ENCODE peak calls at places on chromosomes 1 and 21, in five cellular contexts. Q is HepG2, Z is GM23338, I is K562, L is GM12878. R is an unnamed sample.

GRCh38 chr1:56831874-56832693 is 12.9 kb upstream of the FYB2 start:
- DNase-seq in L (peak; percentile 11), Z (peak; percentile 73), I (peak; percentile 76), Q (peak; percentile 67), R (peak; percentile 58)

GRCh38 chr1:24507423-24507804 is 4.8 kb downstream of the RCAN3 start:
- DNase-seq in Q (no peak), Z (no peak), L (no peak), I (no peak), R (no peak)

GRCh38 chr1:183096351-183096750 is 73.1 kb downstream of the LAMC1 start:
- DNase-seq in Z (no peak), L (no peak), I (no peak), Q (no peak), R (no peak)

GRCh38 chr1:165562576-165562975 is 18.8 kb downstream of the LRRC52 start:
- DNase-seq in L (no peak), Z (no peak), I (no peak), Q (no peak), R (no peak)

GRCh38 chr1:53442297-53442696 is 16.9 kb upstream of the DMRTB1 start:
- DNase-seq in Z (no peak), L (no peak), I (no peak), Q (no peak), R (no peak)

GRCh38 chr1:221268295-221268694 is 389.1 kb downstream of the HLX start:
- DNase-seq in I (no peak), Q (no peak), Z (no peak), L (no peak), R (no peak)

GRCh38 chr1:21544095-21544494 is 34.9 kb downstream of the ALPL start:
- DNase-seq in Z (no peak), Q (no peak), L (no peak), I (no peak), R (no peak)

GRCh38 chr21:17613242-17613676 is 558 bp upstream of the BTG3 start:
- DNase-seq in Z (no peak), L (no peak), I (no peak), Q (no peak), R (peak; percentile 11)

GRCh38 chr1:27306892-27307850 is 14.8 kb upstream of the TMEM222 start:
- DNase-seq in I (peak; percentile 49), L (no peak), Q (peak; percentile 31), Z (peak; percentile 82), R (no peak)

GRCh38 chr1:16386454-16387113 is 19.5 kb downstream of the SZRD1 start:
- DNase-seq in I (no peak), Q (peak; percentile 29), L (no peak), Z (no peak), R (peak; percentile 59)

GRCh38 chr1:159753386-159753785 is 27.4 kb upstream of the DUSP23 start:
- DNase-seq in L (no peak), Q (no peak), Z (no peak), I (no peak), R (no peak)

GRCh38 chr1:154557939-154558609 is 388 bp downstream of the UBE2Q1 start:
- DNase-seq in L (no peak), Q (no peak), Z (peak; percentile 26), I (peak; percentile 85), R (no peak)

GRCh38 chr1:180887841-180888240 is 24.9 kb upstream of the KIAA1614 start:
- DNase-seq in Z (no peak), Q (no peak), I (no peak), L (no peak), R (no peak)

GRCh38 chr1:227947678-227948492 is at the start of gene WNT9A:
- DNase-seq in Q (no peak), I (peak; percentile 99), L (no peak), Z (peak; percentile 79), R (peak; percentile 47)

GRCh38 chr1:33736496-33736895 is 127.4 kb upstream of the HMGB4 start:
- DNase-seq in I (no peak), L (no peak), Z (no peak), Q (no peak), R (no peak)

GRCh38 chr1:108070662-108071061 is 105.7 kb upstream of the VAV3 start:
- DNase-seq in L (no peak), Z (no peak), I (no peak), Q (no peak), R (no peak)
- TF ChIP-seq JUNB in L (no peak), Z (no peak), I (no peak), Q (no peak), R (no peak)

DNA sequence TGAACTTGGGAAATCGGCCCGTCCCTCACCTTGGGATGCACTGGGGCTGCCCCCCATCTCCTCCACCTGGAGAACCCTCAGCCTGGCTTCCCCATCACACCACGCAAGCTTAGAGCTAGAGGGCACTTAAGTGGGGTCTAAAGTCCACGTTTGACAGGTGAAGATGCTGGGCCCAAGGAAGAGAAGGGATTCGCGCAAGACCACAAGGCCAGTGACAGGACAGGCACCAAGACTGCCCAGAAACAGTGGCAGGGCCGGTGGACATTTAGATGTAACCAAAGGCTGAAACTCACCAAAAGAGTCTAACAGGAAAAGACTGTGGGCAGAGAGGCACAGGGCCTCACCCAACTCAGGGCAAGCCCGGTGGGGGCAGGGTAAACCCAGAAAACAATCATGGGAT is 130.8 kb upstream of the EDN2 start:
- DNase-seq in L (no peak), Q (no peak), Z (no peak), I (no peak), R (no peak)
- TF ChIP-seq JUNB in L (no peak), Q (no peak), Z (no peak), I (no peak), R (no peak)

GRCh38 chr1:108211014-108211413 is 10.9 kb upstream of the SLC25A24 start:
- DNase-seq in L (no peak), Z (no peak), Q (no peak), I (no peak), R (no peak)

GRCh38 chr1:108209456-108210108 is 9.4 kb upstream of the SLC25A24 start:
- DNase-seq in Z (no peak), Q (no peak), I (no peak), L (no peak), R (no peak)

GRCh38 chr1:108208724-108209404 is 8.7 kb upstream of the SLC25A24 start:
- DNase-seq in Z (peak; percentile 35), I (no peak), Q (no peak), L (no peak), R (no peak)
- TF ChIP-seq JUNB in Z (no peak), I (no peak), Q (no peak), L (no peak), R (no peak)

GRCh38 chr1:100953915-100954314 is 58.0 kb downstream of the SLC30A7 start:
- DNase-seq in Q (no peak), I (no peak), Z (no peak), L (no peak), R (no peak)

GRCh38 chr1:100955322-100955721 is 59.4 kb downstream of the SLC30A7 start:
- DNase-seq in Z (no peak), L (no peak), Q (no peak), I (no peak), R (no peak)

GRCh38 chr1:100950776-100951175 is 54.9 kb downstream of the SLC30A7 start:
- DNase-seq in Z (peak; percentile 64), L (no peak), Q (no peak), I (no peak), R (no peak)

GRCh38 chr1:100950311-100950710 is 54.4 kb downstream of the SLC30A7 start:
- DNase-seq in I (no peak), Z (no peak), Q (no peak), L (no peak), R (no peak)

GRCh38 chr1:100952104-100952745 is 56.3 kb downstream of the SLC30A7 start:
- DNase-seq in L (no peak), Z (no peak), Q (no peak), I (no peak), R (no peak)
- TF ChIP-seq JUNB in L (no peak), Z (no peak), Q (no peak), I (no peak), R (no peak)

GRCh38 chr1:151851886-151852285 is 1.6 kb downstream of the THEM5 start:
- DNase-seq in Z (no peak), Q (no peak), I (no peak), L (no peak), R (no peak)
- TF ChIP-seq JUNB in Z (no peak), Q (no peak), I (no peak), L (no peak), R (no peak)

DNA sequence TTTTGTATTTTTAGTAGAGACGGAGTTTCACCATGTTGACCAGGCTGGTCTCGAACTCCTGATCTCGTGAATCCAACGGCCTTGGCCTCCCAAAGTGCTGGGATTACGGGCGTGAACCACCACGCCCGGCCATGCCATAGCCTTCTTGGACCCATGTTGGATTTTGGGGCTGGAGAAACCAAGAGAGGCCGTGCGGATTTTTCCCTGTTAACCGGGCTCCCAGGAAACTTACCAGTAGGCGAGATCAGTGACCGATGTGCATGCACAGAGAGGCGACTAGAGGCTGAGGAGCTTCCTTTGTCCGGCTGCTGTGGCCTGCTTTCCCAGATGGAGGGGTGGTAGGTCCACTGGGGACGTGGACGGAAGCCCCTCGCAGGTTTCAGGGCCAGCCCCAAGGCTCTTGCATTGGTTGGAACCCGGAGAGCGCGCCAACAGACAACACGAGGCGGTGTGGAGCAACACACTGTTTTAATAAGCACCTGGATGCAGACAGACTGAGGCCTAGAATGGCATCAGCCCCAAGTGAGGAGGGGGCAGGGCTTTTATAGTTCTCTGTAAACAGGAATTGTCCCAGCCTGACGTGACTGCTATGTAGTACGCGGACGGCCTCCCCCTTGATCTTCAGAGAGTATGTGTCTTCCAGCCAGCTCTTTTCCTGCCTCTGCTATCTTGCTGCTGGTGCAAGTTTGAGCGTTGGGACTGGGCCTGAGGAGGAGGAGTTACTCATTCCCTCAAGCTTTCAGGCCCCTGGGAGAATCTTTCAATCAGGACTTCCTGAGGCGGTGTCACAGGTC is at the start of gene ERVH48-1:
- DNase-seq in L (no peak), I (no peak), Z (peak; percentile 71), Q (no peak), R (no peak)
- TF ChIP-seq JUNB in L (no peak), I (no peak), Z (no peak), Q (no peak), R (no peak)

R was measured in A549.